ENCODE peak calls at places on chromosomes 3 and 15, in ten cellular contexts. N, E, G, B, U, Z, H, S, X and D are unnamed samples.

GRCh38 chr3:81723732-81724313 is 37.6 kb downstream of the GBE1 start:
- DNase-seq in G (no peak), B (no peak), E (no peak), N (no peak), U (no peak), S (no peak), Z (no peak), H (peak), X (no peak), D (no peak)

GRCh38 chr15:72178976-72179585 is 18.5 kb downstream of the GRAMD2A start:
- DNase-seq in X (no peak), E (no peak), S (no peak), Z (no peak), H (no peak), N (no peak), B (no peak), U (no peak), G (no peak), D (peak)

GRCh38 chr15:36106640-36107335 is 472.6 kb upstream of the CDIN1 start:
- DNase-seq in Z (no peak), H (no peak), U (no peak), B (peak), G (no peak), N (no peak), X (no peak), E (no peak), S (peak), D (no peak)

GRCh38 chr15:92839696-92840095 is 60.4 kb upstream of the CHD2 start:
- DNase-seq in B (no peak), N (no peak), Z (no peak), G (no peak), E (peak), S (no peak), U (no peak), H (no peak), X (peak), D (no peak)

GRCh38 chr15:73923156-73923487 is 3.1 kb upstream of the LOXL1 start:
- DNase-seq in B (no peak), X (no peak), N (no peak), G (no peak), U (no peak), S (no peak), H (no peak), E (no peak), Z (no peak), D (no peak)

GRCh38 chr3:34072297-34072696 is 273.9 kb downstream of the PDCD6IP start:
- DNase-seq in G (no peak), U (no peak), X (peak), N (no peak), H (no peak), S (no peak), B (no peak), Z (no peak), E (no peak), D (no peak)

GRCh38 chr3:129439381-129439816 is 349 bp downstream of the MBD4 start:
- DNase-seq in B (peak), X (peak), G (peak), Z (no peak), U (no peak), E (no peak), H (peak), S (no peak), N (no peak), D (no peak)

GRCh38 chr3:114892117-114892870 is 254.8 kb downstream of the ZBTB20 start:
- DNase-seq in U (no peak), B (no peak), E (no peak), G (no peak), X (no peak), N (no peak), S (no peak), Z (no peak), H (no peak), D (no peak)

GRCh38 chr3:60301142-60301541 is 950.1 kb downstream of the FHIT start:
- DNase-seq in U (no peak), E (no peak), B (no peak), N (no peak), Z (no peak), H (no peak), X (no peak), S (no peak), G (no peak), D (no peak)

GRCh38 chr3:97949110-97949485 is 23.1 kb downstream of the RIOX2 start:
- DNase-seq in N (no peak), U (no peak), H (no peak), G (no peak), B (no peak), E (no peak), Z (no peak), S (peak), X (no peak), D (no peak)

GRCh38 chr15:85312486-85312885 is 67.9 kb upstream of the AKAP13 start:
- DNase-seq in X (peak), H (no peak), G (no peak), Z (no peak), B (no peak), N (peak), E (no peak), U (no peak), S (no peak), D (no peak)

GRCh38 chr3:143495527-143495926 is 352.7 kb downstream of the SLC9A9 start:
- DNase-seq in G (no peak), H (no peak), B (no peak), Z (no peak), E (no peak), U (no peak), S (no peak), X (no peak), N (no peak), D (no peak)

GRCh38 chr3:196513697-196514349 is 1.3 kb downstream of the SMCO1 start:
- DNase-seq in Z (no peak), B (no peak), U (no peak), X (no peak), G (no peak), N (no peak), E (no peak), H (no peak), S (no peak), D (no peak)

GRCh38 chr3:14899993-14900618 is 47.3 kb upstream of the NR2C2 start:
- DNase-seq in G (no peak), E (no peak), B (no peak), Z (no peak), H (no peak), N (no peak), U (no peak), X (no peak), S (no peak), D (no peak)